ENCODE peak calls at places on chromosome 5, in four cellular contexts. W is activated T-helper 1 cell treated with anti-CD3 and anti-CD28 coated beads, Interleukin-12 subunit alpha, Interleukin-12 subunit beta, Interleukin-2, Interleukin-4 antibody, amounts not matched to agents 30 ng/mL and 10 ng/mL and 1 ng/mL, durations not matched to agents 14 hours and 24 hours and 36 hours; I is D341Med; G is vagina. H is an unnamed sample.

GRCh38 chr5:166561759-166562158 is 1729.7 kb upstream of the WWC1 start:
- DNase-seq in W (no peak), I (no peak), G (no peak), H (no peak)

GRCh38 chr5:168661593-168662485 is 82.7 kb upstream of the PANK3 start:
- DNase-seq in W (no peak), I (no peak), G (no peak), H (no peak)

GRCh38 chr5:74935752-74936091 is 69.5 kb upstream of the FAM169A start:
- DNase-seq in W (no peak), I (no peak), G (no peak), H (no peak)

GRCh38 chr5:108727154-108727638 is 20.5 kb upstream of the FER start:
- DNase-seq in W (no peak), I (no peak), G (no peak), H (peak; percentile 79)

GRCh38 chr5:88279584-88279983 is 10.9 kb upstream of the TMEM161B start:
- DNase-seq in W (no peak), I (no peak), G (no peak), H (no peak)

GRCh38 chr5:64972591-64972990 is 203.9 kb downstream of the CWC27 start:
- DNase-seq in W (no peak), I (no peak), G (no peak), H (no peak)

GRCh38 chr5:151454166-151454565 is 6.8 kb downstream of the SLC36A1 start:
- DNase-seq in W (no peak), I (no peak), G (no peak), H (no peak)

GRCh38 chr5:142743677-142744441 is 26.3 kb upstream of the ARHGAP26 start:
- DNase-seq in W (no peak), I (no peak), G (no peak), H (no peak)

GRCh38 chr5:157247267-157247666 is 18.7 kb upstream of the CYFIP2 start:
- DNase-seq in W (no peak), I (no peak), G (no peak), H (no peak)

GRCh38 chr5:77358566-77359205 is 133.4 kb downstream of the WDR41 start:
- DNase-seq in W (no peak), I (no peak), G (no peak), H (no peak)

GRCh38 chr5:124599048-124599973 is 147.1 kb downstream of the ZNF608 start:
- DNase-seq in W (no peak), I (no peak), G (no peak), H (peak; percentile 13)

GRCh38 chr5:161548472-161549094 is 2.1 kb upstream of the GABRB2 start:
- DNase-seq in W (no peak), I (peak; percentile 42), G (no peak), H (no peak)

GRCh38 chr5:177333420-177334154 is 17.9 kb downstream of the LMAN2 start:
- DNase-seq in W (no peak), I (no peak), G (no peak), H (no peak)

GRCh38 chr5:141319202-141319601 is 1.4 kb downstream of the TAF7 start:
- DNase-seq in W (no peak), I (no peak), G (no peak), H (no peak)

GRCh38 chr5:139668064-139668880 is 20.1 kb downstream of the CXXC5 start:
- DNase-seq in W (peak; percentile 22), I (no peak), G (no peak), H (no peak)

GRCh38 chr5:84016090-84016489 is 295.4 kb upstream of the HAPLN1 start:
- DNase-seq in W (no peak), I (no peak), G (no peak), H (no peak)

GRCh38 chr5:55176176-55176818 is 3.3 kb upstream of the CDC20B start:
- DNase-seq in W (no peak), I (peak; percentile 84), G (no peak), H (peak; percentile 80)

GRCh38 chr5:88287302-88287701 is 18.7 kb upstream of the TMEM161B start:
- DNase-seq in W (no peak), I (no peak), G (no peak), H (no peak)

GRCh38 chr5:177508837-177509236 is 789 bp downstream of the DOK3 start:
- DNase-seq in W (no peak), I (no peak), G (no peak), H (no peak)

GRCh38 chr5:119355244-119355635 is 579 bp upstream of the TNFAIP8 start:
- DNase-seq in W (no peak), I (no peak), G (no peak), H (no peak)

GRCh38 chr5:102068870-102069269 is 227.2 kb downstream of the SLCO4C1 start:
- DNase-seq in W (no peak), I (no peak), G (no peak), H (no peak)

GRCh38 chr5:173187054-173187743 is 42.9 kb downstream of the BNIP1 start:
- DNase-seq in W (no peak), I (peak; percentile 55), G (no peak), H (peak; percentile 19)

GRCh38 chr5:19258686-19259085 is 729.3 kb downstream of the CDH18 start:
- DNase-seq in W (no peak), I (no peak), G (no peak), H (no peak)

H was measured in NCI-H524.